ENCODE peak calls at places on chromosomes 16 and 17, in ten cellular contexts. J is heart right ventricle, P is lower leg skin, Y is GM23338, M is psoas muscle, L is GM12865, R is BJ, A is thoracic aorta, Z is upper lobe of right lung, I is A549. F is an unnamed sample.

GRCh38 chr16:50712568-50712914 is 19.1 kb downstream of the NOD2 start:
- DNase-seq in J (no peak), P (no peak), Y (no peak), M (no peak), L (no peak), R (no peak), A (no peak), Z (no peak), I (no peak), F (no peak)

GRCh38 chr16:69276143-69277115 is 34.7 kb upstream of the VPS4A start:
- DNase-seq in J (peak), P (peak), Y (no peak), M (peak), L (no peak), R (peak), A (peak), Z (no peak), I (no peak), F (no peak)

GRCh38 chr16:13291934-13292333 is 390.5 kb downstream of the SHISA9 start:
- DNase-seq in J (no peak), P (no peak), Y (peak), M (no peak), L (no peak), R (no peak), A (no peak), Z (no peak), I (no peak), F (no peak)

GRCh38 chr16:12639044-12639443 is 164.6 kb downstream of the CPPED1 start:
- DNase-seq in J (no peak), P (peak), Y (no peak), M (no peak), L (no peak), R (peak), A (no peak), Z (no peak), I (no peak), F (no peak)

GRCh38 chr16:695355-696089 is 5.3 kb upstream of the WDR24 start:
- DNase-seq in J (no peak), P (peak), Y (peak), M (peak), L (peak), R (no peak), A (no peak), Z (no peak), I (no peak), F (no peak)

GRCh38 chr16:7946142-7946541 is 613.5 kb downstream of the RBFOX1 start:
- DNase-seq in J (no peak), P (no peak), Y (no peak), M (no peak), L (no peak), R (no peak), A (no peak), Z (no peak), I (no peak), F (no peak)

GRCh38 chr17:5446786-5447185 is 7.8 kb upstream of the C1QBP start:
- DNase-seq in J (no peak), P (no peak), Y (no peak), M (no peak), L (no peak), R (no peak), A (no peak), Z (no peak), I (no peak), F (no peak)

GRCh38 chr16:30526137-30526822 is at the start of gene ZNF768:
- DNase-seq in J (no peak), P (peak), Y (peak), M (peak), L (peak), R (no peak), A (no peak), Z (peak), I (peak), F (no peak)

GRCh38 chr16:51898872-51899271 is 648.1 kb downstream of the TOX3 start:
- DNase-seq in J (no peak), P (no peak), Y (no peak), M (no peak), L (no peak), R (no peak), A (no peak), Z (no peak), I (no peak), F (no peak)

GRCh38 chr17:66906321-66907278 is 57.9 kb upstream of the CACNG4 start:
- DNase-seq in J (peak), P (peak), Y (peak), M (peak), L (peak), R (no peak), A (no peak), Z (peak), I (peak), F (peak)

GRCh38 chr16:55249936-55250335 is 74.1 kb upstream of the IRX6 start:
- DNase-seq in J (no peak), P (no peak), Y (no peak), M (no peak), L (no peak), R (no peak), A (no peak), Z (no peak), I (no peak), F (no peak)

GRCh38 chr16:48681520-48681919 is 71.5 kb upstream of the N4BP1 start:
- DNase-seq in J (no peak), P (no peak), Y (no peak), M (no peak), L (no peak), R (no peak), A (no peak), Z (no peak), I (no peak), F (no peak)

GRCh38 chr17:41967141-41967920 is 736 bp downstream of the CNP start:
- DNase-seq in J (no peak), P (no peak), Y (peak), M (no peak), L (peak), R (no peak), A (no peak), Z (no peak), I (no peak), F (no peak)

GRCh38 chr17:38886643-38887010 is 16.8 kb downstream of the LASP1 start:
- DNase-seq in J (no peak), P (no peak), Y (no peak), M (no peak), L (no peak), R (no peak), A (no peak), Z (no peak), I (no peak), F (no peak)

GRCh38 chr17:1188812-1189211 is 9.0 kb upstream of the ABR start:
- DNase-seq in J (peak), P (peak), Y (no peak), M (peak), L (peak), R (no peak), A (peak), Z (peak), I (no peak), F (no peak)

GRCh38 chr17:38341035-38341721 is 2.6 kb downstream of the GPR179 start:
- DNase-seq in J (peak), P (no peak), Y (peak), M (peak), L (no peak), R (no peak), A (no peak), Z (peak), I (no peak), F (no peak)

GRCh38 chr17:71699907-71700306 is 420.9 kb upstream of the SOX9 start:
- DNase-seq in J (no peak), P (no peak), Y (no peak), M (no peak), L (no peak), R (no peak), A (no peak), Z (no peak), I (no peak), F (no peak)

GRCh38 chr17:19642373-19642893 is 6.1 kb upstream of the ALDH3A2 start:
- DNase-seq in J (no peak), P (no peak), Y (no peak), M (no peak), L (no peak), R (no peak), A (no peak), Z (no peak), I (no peak), F (no peak)

GRCh38 chr16:85761866-85762265 is 11.0 kb upstream of the C16orf74 start:
- DNase-seq in J (no peak), P (no peak), Y (no peak), M (no peak), L (no peak), R (no peak), A (no peak), Z (no peak), I (no peak), F (no peak)

GRCh38 chr16:85759136-85759535 is 8.2 kb upstream of the C16orf74 start:
- DNase-seq in J (no peak), P (no peak), Y (no peak), M (no peak), L (peak), R (no peak), A (no peak), Z (no peak), I (no peak), F (no peak)

GRCh38 chr16:85757341-85757822 is 6.5 kb upstream of the C16orf74 start:
- DNase-seq in J (no peak), P (no peak), Y (no peak), M (no peak), L (peak), R (peak), A (no peak), Z (no peak), I (no peak), F (no peak)

GRCh38 chr16:85762970-85763369 is 12.1 kb upstream of the C16orf74 start:
- DNase-seq in J (no peak), P (no peak), Y (no peak), M (no peak), L (no peak), R (no peak), A (no peak), Z (no peak), I (no peak), F (no peak)

GRCh38 chr16:85759631-85760419 is 8.9 kb upstream of the C16orf74 start:
- DNase-seq in J (no peak), P (no peak), Y (peak), M (no peak), L (peak), R (no peak), A (no peak), Z (peak), I (peak), F (no peak)
- TF ChIP-seq CTCF in J (no peak), P (no peak), Y (peak), M (peak), L (peak), R (peak), A (no peak), Z (peak), I (peak), F (peak)

GRCh38 chr16:3612510-3613466 is 1.4 kb upstream of the SLX4 start:
- DNase-seq in J (no peak), P (peak), Y (no peak), M (no peak), L (no peak), R (no peak), A (no peak), Z (no peak), I (no peak), F (no peak)
- H3K4me3 ChIP-seq in J (peak), P (peak), Y (peak), M (peak), L (peak), R (peak), A (peak), Z (peak), I (peak), F (peak)

GRCh38 chr17:49471089-49471683 is 23.9 kb upstream of the NGFR start:
- DNase-seq in J (peak), P (no peak), Y (peak), M (peak), L (no peak), R (no peak), A (no peak), Z (no peak), I (no peak), F (no peak)
- TF ChIP-seq CTCF in J (no peak), P (no peak), Y (no peak), M (no peak), L (no peak), R (no peak), A (no peak), Z (no peak), I (no peak), F (no peak)

GRCh38 chr16:74695450-74696422 is 4.9 kb downstream of the MLKL start:
- DNase-seq in J (peak), P (peak), Y (peak), M (peak), L (peak), R (peak), A (peak), Z (peak), I (peak), F (peak)
- H3K4me3 ChIP-seq in J (peak), P (no peak), Y (peak), M (peak), L (peak), R (peak), A (peak), Z (peak), I (peak), F (no peak)

DNA sequence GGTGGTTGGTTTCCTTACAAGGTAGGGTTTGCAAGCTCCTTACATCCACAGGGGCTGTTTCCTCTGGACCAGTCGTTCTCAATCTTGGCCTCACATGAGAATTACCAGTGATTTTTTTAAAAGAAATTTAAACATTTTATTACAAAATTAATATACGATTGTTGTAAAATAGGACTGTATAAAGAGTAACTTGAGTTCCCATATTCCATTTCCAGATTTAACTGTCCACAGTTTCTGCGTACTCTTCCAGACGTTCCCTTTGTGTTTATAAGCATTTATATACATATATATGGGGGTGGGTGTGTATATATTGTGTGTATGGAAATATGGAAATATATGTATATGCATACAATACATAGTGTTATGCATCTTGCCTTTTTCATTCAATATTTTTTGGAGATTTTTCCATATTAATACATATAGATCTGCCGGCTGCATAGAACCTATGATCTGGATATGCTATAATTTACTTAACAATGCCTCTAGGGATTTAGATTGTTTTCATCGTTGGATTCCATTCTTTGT is 31.5 kb downstream of the HLF start:
- DNase-seq in J (no peak), P (no peak), Y (no peak), M (no peak), L (no peak), R (no peak), A (no peak), Z (no peak), I (no peak), F (no peak)
- TF ChIP-seq CTCF in J (peak), P (no peak), Y (no peak), M (no peak), L (no peak), R (no peak), A (no peak), Z (no peak), I (no peak), F (no peak)

GRCh38 chr17:48564200-48565023 is 13.7 kb downstream of the HOXB4 start:
- DNase-seq in J (no peak), P (no peak), Y (no peak), M (no peak), L (no peak), R (no peak), A (no peak), Z (no peak), I (no peak), F (no peak)

GRCh38 chr17:48561894-48562810 is 16.0 kb downstream of the HOXB4 start:
- DNase-seq in J (no peak), P (no peak), Y (no peak), M (no peak), L (no peak), R (no peak), A (no peak), Z (no peak), I (peak), F (no peak)

GRCh38 chr17:48562934-48563333 is 15.2 kb downstream of the HOXB4 start:
- DNase-seq in J (no peak), P (no peak), Y (no peak), M (no peak), L (no peak), R (no peak), A (no peak), Z (no peak), I (no peak), F (no peak)

GRCh38 chr17:48563867-48564199 is 14.3 kb downstream of the HOXB4 start:
- DNase-seq in J (no peak), P (no peak), Y (no peak), M (no peak), L (no peak), R (no peak), A (no peak), Z (no peak), I (no peak), F (no peak)

DNA sequence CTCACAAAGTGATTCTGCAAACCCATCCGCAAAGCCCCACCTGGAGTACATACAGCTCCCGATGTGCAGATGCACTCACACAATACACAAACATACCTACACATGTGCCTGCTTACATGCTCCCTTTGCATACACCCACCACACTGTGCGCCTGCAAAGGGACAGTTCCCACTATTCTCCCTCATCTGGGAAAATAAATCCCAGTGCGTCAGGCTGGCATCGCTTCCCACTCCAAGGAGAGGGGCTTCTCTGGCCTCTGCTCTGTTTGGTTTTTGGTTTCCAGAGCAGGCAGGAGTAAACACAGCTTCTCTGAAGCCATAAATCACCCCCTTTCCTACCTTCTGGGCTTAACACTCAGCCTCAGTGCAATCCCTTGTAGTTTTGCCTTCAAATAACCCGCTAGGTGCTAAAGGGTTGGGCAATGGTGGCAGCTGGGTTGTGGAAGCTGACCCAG is 14.7 kb downstream of the HOXB4 start:
- DNase-seq in J (no peak), P (no peak), Y (no peak), M (no peak), L (no peak), R (no peak), A (no peak), Z (no peak), I (no peak), F (no peak)
- H3K4me3 ChIP-seq in J (no peak), P (no peak), Y (peak), M (peak), L (no peak), R (no peak), A (peak), Z (peak), I (no peak), F (no peak)

GRCh38 chr16:2859686-2860265 is 1.8 kb upstream of the PRSS22 start:
- DNase-seq in J (no peak), P (no peak), Y (no peak), M (no peak), L (no peak), R (no peak), A (no peak), Z (no peak), I (no peak), F (no peak)

GRCh38 chr16:2856061-2856670 is 1.8 kb downstream of the PRSS22 start:
- DNase-seq in J (no peak), P (no peak), Y (peak), M (no peak), L (no peak), R (no peak), A (no peak), Z (no peak), I (no peak), F (no peak)

GRCh38 chr16:2857451-2858244 is at the start of gene PRSS22:
- DNase-seq in J (no peak), P (no peak), Y (peak), M (no peak), L (no peak), R (no peak), A (no peak), Z (peak), I (no peak), F (no peak)

GRCh38 chr16:2856686-2857450 is 1.1 kb downstream of the PRSS22 start:
- DNase-seq in J (no peak), P (no peak), Y (no peak), M (no peak), L (no peak), R (no peak), A (no peak), Z (no peak), I (no peak), F (no peak)

DNA sequence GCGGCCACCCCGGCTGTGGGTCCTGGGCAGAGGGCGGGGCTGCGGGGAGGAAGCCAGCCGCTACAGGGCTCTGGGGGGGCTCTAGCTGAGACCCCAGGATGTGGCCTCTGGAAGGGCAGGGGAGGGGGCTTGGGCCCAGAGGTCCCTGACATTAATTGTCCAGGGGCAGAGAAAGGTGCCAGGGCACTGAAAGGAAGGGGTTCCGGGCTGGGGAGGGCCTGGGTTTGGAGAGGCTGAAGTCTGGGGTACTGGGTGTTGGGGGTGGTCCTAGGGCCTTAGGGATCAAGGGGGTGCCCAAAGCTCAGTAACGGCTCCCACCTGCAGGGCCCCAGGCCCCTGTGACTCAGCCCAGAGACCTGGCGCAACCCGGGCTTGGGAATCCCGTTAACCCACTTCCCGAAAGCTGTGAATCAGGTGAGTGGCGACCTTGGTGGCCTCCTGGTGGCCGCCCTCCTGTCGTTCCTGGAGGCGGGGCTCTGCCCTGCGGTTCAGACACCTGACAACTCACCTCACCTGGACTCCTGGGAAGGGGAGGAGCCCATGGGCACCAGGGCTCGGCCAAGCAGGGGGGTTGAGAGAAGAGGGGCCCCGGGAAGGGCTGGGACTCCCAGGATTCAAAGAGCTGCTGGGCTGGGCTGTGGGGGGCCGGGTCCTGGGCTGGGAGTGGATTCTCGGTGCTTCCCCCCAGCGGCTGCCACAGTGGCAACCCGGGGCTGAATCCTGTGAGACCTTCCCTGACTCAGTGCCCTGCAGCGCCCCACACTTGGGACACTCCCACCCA is 465 bp upstream of the PRSS22 start:
- DNase-seq in J (no peak), P (no peak), Y (peak), M (no peak), L (no peak), R (no peak), A (no peak), Z (peak), I (no peak), F (no peak)
- TF ChIP-seq CTCF in J (no peak), P (no peak), Y (no peak), M (no peak), L (no peak), R (no peak), A (no peak), Z (no peak), I (no peak), F (no peak)

DNA sequence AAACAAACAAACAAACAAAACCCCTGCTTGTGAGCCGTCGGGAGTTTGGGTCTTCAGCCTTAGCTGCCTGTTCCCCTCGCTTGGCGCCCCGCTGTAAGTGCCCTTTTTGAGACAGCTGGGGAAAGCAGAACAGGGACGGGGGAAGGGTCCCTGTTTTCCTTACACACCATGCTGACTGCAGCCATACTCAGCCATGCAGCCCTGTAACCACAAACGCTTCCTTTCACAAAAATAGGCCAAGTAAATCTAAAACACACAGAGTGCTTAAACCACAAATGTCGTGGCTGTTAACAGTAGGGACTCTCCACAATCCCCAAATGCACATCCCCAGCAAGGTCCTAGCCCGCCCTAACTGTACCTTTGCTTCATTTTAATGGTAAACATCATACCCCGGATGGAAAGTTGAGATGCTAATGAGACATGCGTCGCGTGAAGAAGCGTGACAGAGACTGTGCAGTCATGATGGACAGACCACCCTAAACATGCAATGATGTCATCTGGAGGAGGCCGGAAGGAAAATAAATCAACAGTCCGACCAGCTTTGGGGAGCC is 129.9 kb downstream of the MGAT5B start:
- DNase-seq in J (no peak), P (no peak), Y (no peak), M (no peak), L (peak), R (no peak), A (no peak), Z (no peak), I (no peak), F (peak)
- H3K4me3 ChIP-seq in J (no peak), P (no peak), Y (no peak), M (no peak), L (peak), R (no peak), A (no peak), Z (no peak), I (no peak), F (no peak)

GRCh38 chr17:36768355-36768754 is 167.0 kb downstream of the MRM1 start:
- DNase-seq in J (no peak), P (no peak), Y (peak), M (no peak), L (no peak), R (no peak), A (no peak), Z (no peak), I (no peak), F (no peak)
- TF ChIP-seq CTCF in J (no peak), P (no peak), Y (peak), M (no peak), L (peak), R (no peak), A (no peak), Z (no peak), I (peak), F (peak)